ENCODE peak calls at places on chromosomes 16 and 17, in nine cellular contexts. Y is psoas muscle, L is cardiac muscle cell, M is hepatocyte, X is heart right ventricle, B is A549, Z is uterus, V is heart left ventricle, U is Peyer's patch. G is an unnamed sample.

GRCh38 chr16:69820926-69821541 is 58.9 kb downstream of the WWP2 start:
- DNase-seq in V (no peak), B (no peak), Y (peak), Z (no peak), M (peak), U (peak), L (peak), X (no peak), G (no peak)

GRCh38 chr17:43784628-43785101 is 4.4 kb downstream of the CFAP97D1 start:
- DNase-seq in X (no peak), B (no peak), V (no peak), Y (no peak), U (no peak), M (no peak), Z (no peak), L (peak), G (peak)

GRCh38 chr16:11424118-11424460 is 78.8 kb downstream of the RMI2 start:
- DNase-seq in V (no peak), M (no peak), U (no peak), L (no peak), Y (no peak), Z (no peak), B (no peak), X (no peak), G (no peak)

GRCh38 chr16:80804061-80804450 is 342 bp downstream of the CDYL2 start:
- DNase-seq in X (peak), Z (peak), M (peak), U (peak), L (peak), B (peak), Y (peak), V (peak), G (no peak)

GRCh38 chr16:14301150-14302030 is 230.3 kb downstream of the MRTFB start:
- DNase-seq in L (peak), Y (peak), X (peak), Z (peak), V (peak), M (peak), U (no peak), B (peak), G (no peak)

GRCh38 chr16:83066881-83067280 is 440.1 kb downstream of the CDH13 start:
- DNase-seq in X (no peak), M (no peak), B (no peak), U (no peak), L (no peak), Y (no peak), Z (no peak), V (no peak), G (no peak)

GRCh38 chr16:70694088-70694487 is 8.2 kb upstream of the MTSS2 start:
- DNase-seq in U (no peak), V (no peak), M (no peak), L (peak), Y (peak), X (no peak), B (peak), Z (no peak), G (no peak)

GRCh38 chr17:38709864-38710602 is 5.0 kb downstream of the MLLT6 start:
- DNase-seq in B (no peak), M (no peak), X (no peak), U (no peak), V (no peak), L (no peak), Y (no peak), Z (no peak), G (no peak)

GRCh38 chr17:19386276-19386863 is 620 bp downstream of the MFAP4 start:
- DNase-seq in Y (peak), Z (peak), U (peak), B (peak), L (peak), M (peak), V (no peak), X (no peak), G (peak)

GRCh38 chr17:78658281-78658785 is 81.1 kb upstream of the DNAH17 start:
- DNase-seq in B (no peak), Y (no peak), Z (no peak), M (no peak), V (no peak), U (peak), X (no peak), L (no peak), G (no peak)

GRCh38 chr17:50274142-50274944 is at the start of gene TMEM92:
- DNase-seq in B (peak), V (no peak), U (peak), Z (peak), M (peak), Y (no peak), L (no peak), X (no peak), G (no peak)

GRCh38 chr17:42060231-42060630 is 9.8 kb upstream of the C17orf113 start:
- DNase-seq in U (no peak), B (no peak), M (no peak), V (no peak), X (no peak), Y (no peak), Z (no peak), L (no peak), G (no peak)

GRCh38 chr17:73420897-73421296 is 109.1 kb upstream of the CDC42EP4 start:
- DNase-seq in B (peak), Y (no peak), V (no peak), X (no peak), M (no peak), Z (no peak), L (peak), U (no peak), G (peak)

GRCh38 chr17:82985973-82986372 is 93.4 kb upstream of the METRNL start:
- DNase-seq in V (no peak), L (peak), B (no peak), X (no peak), Y (no peak), Z (no peak), U (peak), M (peak), G (no peak)

GRCh38 chr16:85716680-85717038 is 27.9 kb upstream of the GINS2 start:
- DNase-seq in M (no peak), U (no peak), X (no peak), Y (no peak), Z (no peak), L (no peak), B (no peak), V (no peak), G (no peak)

GRCh38 chr16:9092282-9092962 is 978 bp downstream of the HAPSTR1 start:
- DNase-seq in V (peak), L (no peak), Z (peak), X (peak), U (peak), B (peak), M (peak), Y (peak), G (no peak)

GRCh38 chr17:43019418-43019817 is 2.8 kb downstream of the VAT1 start:
- DNase-seq in B (no peak), L (no peak), V (no peak), Z (no peak), U (peak), X (no peak), M (no peak), Y (no peak), G (no peak)

GRCh38 chr17:49249292-49249794 is 18.8 kb upstream of the PHOSPHO1 start:
- DNase-seq in L (peak), B (no peak), Y (peak), U (no peak), X (peak), Z (no peak), M (no peak), V (peak), G (no peak)

GRCh38 chr17:69525920-69526841 is 111.7 kb downstream of the MAP2K6 start:
- DNase-seq in U (peak), Z (peak), V (peak), L (peak), B (peak), Y (peak), M (peak), X (peak), G (no peak)

GRCh38 chr16:86088816-86089215 is 189.9 kb downstream of the IRF8 start:
- DNase-seq in M (no peak), B (no peak), Z (no peak), X (no peak), V (no peak), U (peak), L (no peak), Y (no peak), G (no peak)

GRCh38 chr17:27217631-27218030 is 76.3 kb upstream of the WSB1 start:
- DNase-seq in U (peak), Z (no peak), X (no peak), L (no peak), B (no peak), M (no peak), Y (no peak), V (no peak), G (no peak)

GRCh38 chr16:62478903-62479458 is 442.7 kb upstream of the CDH8 start:
- DNase-seq in V (no peak), L (no peak), X (no peak), Z (no peak), Y (no peak), U (no peak), B (no peak), M (no peak), G (no peak)

GRCh38 chr16:4053663-4054479 is 62.4 kb downstream of the ADCY9 start:
- DNase-seq in B (peak), Z (peak), V (no peak), U (peak), X (peak), Y (no peak), M (peak), L (peak), G (peak)

GRCh38 chr17:16001498-16001897 is 1.9 kb downstream of the TTC19 start:
- DNase-seq in Z (no peak), Y (no peak), X (no peak), L (no peak), M (no peak), V (no peak), U (no peak), B (peak), G (peak)

GRCh38 chr16:54173489-54173888 is 113.1 kb downstream of the IRX3 start:
- DNase-seq in X (no peak), Y (no peak), L (no peak), B (no peak), Z (no peak), V (no peak), U (no peak), M (no peak), G (no peak)

GRCh38 chr16:1940273-1941161 is 2.5 kb downstream of the MSRB1 start:
- DNase-seq in U (peak), Y (no peak), X (no peak), B (no peak), Z (no peak), M (no peak), V (no peak), L (no peak), G (no peak)

GRCh38 chr17:49439673-49440571 is 25.2 kb upstream of the PHB1 start:
- DNase-seq in V (peak), M (no peak), Z (no peak), L (no peak), U (no peak), Y (no peak), B (no peak), X (no peak), G (no peak)

GRCh38 chr16:15509593-15510520 is 75.5 kb downstream of the BMERB1 start:
- DNase-seq in V (no peak), U (no peak), X (no peak), B (peak), M (no peak), Y (no peak), Z (no peak), L (peak), G (no peak)

GRCh38 chr16:70601576-70602575 is 44.5 kb upstream of the IL34 start:
- DNase-seq in Y (no peak), Z (no peak), M (no peak), V (no peak), B (no peak), U (no peak), L (peak), X (no peak), G (no peak)

GRCh38 chr16:67013823-67014640 is 14.9 kb upstream of the CBFB start:
- DNase-seq in U (peak), B (no peak), L (peak), Z (peak), M (peak), V (peak), Y (peak), X (peak), G (no peak)

GRCh38 chr17:47288531-47289116 is 35.0 kb downstream of the ITGB3 start:
- DNase-seq in Y (no peak), L (peak), B (peak), X (no peak), Z (no peak), V (no peak), U (no peak), M (no peak), G (no peak)

GRCh38 chr16:88422733-88423447 is 30.2 kb upstream of the ZFPM1 start:
- DNase-seq in L (no peak), Y (no peak), U (no peak), Z (no peak), V (no peak), B (no peak), X (no peak), M (no peak), G (no peak)

GRCh38 chr17:32486091-32486700 is 597 bp upstream of the CDK5R1 start:
- DNase-seq in M (peak), V (peak), B (peak), Y (peak), Z (peak), U (peak), X (peak), L (peak), G (no peak)

GRCh38 chr17:82399601-82400101 is 18.5 kb upstream of the HEXD start:
- DNase-seq in M (no peak), Z (no peak), L (no peak), B (no peak), Y (peak), V (no peak), U (no peak), X (no peak), G (no peak)

GRCh38 chr17:10197721-10198508 is 491 bp downstream of the GAS7 start:
- DNase-seq in V (peak), B (no peak), Y (no peak), X (peak), Z (no peak), M (peak), L (no peak), U (no peak), G (no peak)

DNA sequence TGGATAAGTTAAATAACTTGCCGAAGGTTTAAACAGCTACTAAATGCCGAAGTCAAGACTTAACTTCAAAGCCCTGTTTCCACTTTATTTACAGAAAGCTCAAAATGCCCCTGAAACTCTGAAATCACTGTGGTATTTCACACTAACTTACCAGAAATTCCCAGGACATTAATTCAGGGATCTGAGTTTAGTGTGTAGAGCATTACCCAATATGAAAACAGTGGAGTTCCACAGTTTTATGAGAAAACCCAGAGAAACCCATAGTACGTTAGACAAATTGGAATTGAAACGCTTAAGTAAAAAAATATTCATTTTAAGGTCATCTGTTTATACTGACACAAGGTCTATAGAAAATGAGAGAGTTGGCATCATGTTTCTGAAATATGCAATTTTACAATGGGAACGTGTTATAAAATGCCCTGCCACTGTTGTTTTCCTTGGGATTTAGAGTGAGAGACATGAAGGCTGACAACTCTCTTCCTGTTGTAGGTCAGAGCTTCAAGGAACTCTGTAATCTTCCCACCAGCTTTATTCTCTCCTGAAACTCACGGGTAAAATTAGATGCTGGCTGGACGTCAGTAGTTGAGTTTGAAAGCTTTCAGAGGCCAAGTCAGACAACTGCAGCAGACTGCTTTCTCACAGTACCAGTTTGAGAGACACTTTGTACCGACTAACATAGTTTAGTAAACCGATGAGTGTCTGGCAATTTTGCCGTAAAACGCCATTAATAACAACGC is 139.4 kb upstream of the TBX2 start:
- DNase-seq in B (no peak), X (peak), M (peak), L (peak), Y (no peak), U (no peak), Z (no peak), V (peak), G (no peak)
- H3K27ac ChIP-seq in B (no peak), X (peak), M (peak), L (peak), Y (peak), U (no peak), Z (peak), V (peak), G (no peak)

DNA sequence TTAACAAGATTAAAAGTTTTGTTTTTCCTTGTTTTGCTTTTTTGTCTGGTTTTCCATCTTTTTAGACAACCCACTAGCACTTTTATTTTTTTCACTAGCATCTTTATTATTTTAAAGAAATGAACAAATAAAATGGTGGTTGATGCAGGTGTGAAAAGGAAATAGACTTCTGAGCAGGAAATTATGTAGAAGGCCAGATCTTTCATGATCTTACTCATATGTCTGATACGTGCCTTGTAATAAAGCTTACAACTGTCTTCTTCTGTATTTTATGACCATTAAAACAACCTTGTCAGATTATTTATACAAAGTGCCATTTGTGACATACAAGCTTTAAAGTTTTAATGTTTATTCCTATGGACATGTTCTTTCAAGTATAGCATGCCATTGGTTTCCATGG is 6.3 kb downstream of the SLFN12L start:
- DNase-seq in M (no peak), L (no peak), U (no peak), X (no peak), B (no peak), Z (no peak), V (no peak), Y (no peak), G (no peak)
- H3K27ac ChIP-seq in M (no peak), L (no peak), U (no peak), X (no peak), B (no peak), Z (no peak), V (no peak), Y (no peak), G (no peak)

GRCh38 chr17:17420035-17420434 is 56.8 kb upstream of the MED9 start:
- DNase-seq in B (no peak), Z (peak), V (peak), U (no peak), X (peak), Y (peak), M (no peak), L (peak), G (no peak)
- H3K27ac ChIP-seq in B (no peak), Z (no peak), V (peak), U (no peak), X (peak), Y (peak), M (no peak), L (no peak), G (no peak)

DNA sequence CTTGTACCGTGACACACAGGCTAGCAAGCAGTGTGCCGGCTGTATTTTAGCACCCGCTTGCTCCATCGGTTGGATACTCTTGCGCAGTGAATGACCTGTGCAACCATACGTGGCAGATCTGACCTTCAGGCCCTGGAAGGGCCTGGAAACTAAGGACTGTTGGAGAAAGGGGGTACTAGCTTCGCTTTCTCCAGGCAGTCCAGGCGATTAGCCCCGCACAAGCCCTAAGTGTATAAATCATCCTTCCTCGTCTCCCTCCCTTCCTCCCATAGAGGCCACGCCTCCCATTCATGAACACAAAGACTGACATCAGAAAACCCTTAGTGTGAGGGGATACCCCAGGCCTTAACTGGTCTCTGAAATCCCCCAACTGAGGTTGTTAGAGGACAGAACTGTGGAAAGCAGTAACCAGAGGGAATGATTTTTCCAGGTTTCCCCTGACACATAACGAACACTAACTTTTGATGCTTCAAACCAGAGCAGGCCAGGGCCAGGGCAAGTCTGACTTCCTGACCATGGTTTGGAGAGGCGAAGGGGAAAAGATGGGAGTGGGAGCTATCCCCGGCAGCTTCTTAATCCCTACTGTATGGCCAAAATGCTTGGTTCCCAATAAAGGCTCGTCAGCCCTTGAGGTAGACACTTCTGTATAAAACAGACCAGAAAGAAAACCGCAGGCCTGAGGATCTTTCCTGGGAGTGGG is 1.4 kb upstream of the DYNLL2 start:
- DNase-seq in B (no peak), Y (no peak), V (no peak), Z (no peak), U (no peak), M (no peak), X (no peak), L (no peak), G (no peak)
- H3K27ac ChIP-seq in B (peak), Y (peak), V (no peak), Z (peak), U (no peak), M (peak), X (no peak), L (peak), G (no peak)

GRCh38 chr17:14739656-14740431 is 439.0 kb downstream of the HS3ST3B1 start:
- DNase-seq in M (no peak), Y (no peak), V (no peak), U (no peak), L (no peak), X (no peak), Z (no peak), B (no peak), G (no peak)

GRCh38 chr17:14736631-14737030 is 435.8 kb downstream of the HS3ST3B1 start:
- DNase-seq in Z (no peak), B (no peak), V (no peak), U (no peak), Y (no peak), L (no peak), X (no peak), M (no peak), G (no peak)

GRCh38 chr17:14741516-14741915 is 440.6 kb downstream of the HS3ST3B1 start:
- DNase-seq in Z (no peak), M (no peak), Y (no peak), U (no peak), L (peak), X (no peak), B (peak), V (no peak), G (no peak)

GRCh38 chr17:14738652-14738988 is 437.7 kb downstream of the HS3ST3B1 start:
- DNase-seq in Z (no peak), M (no peak), B (no peak), L (no peak), Y (no peak), U (no peak), V (no peak), X (no peak), G (no peak)

GRCh38 chr17:14737984-14738651 is 437.2 kb downstream of the HS3ST3B1 start:
- DNase-seq in Z (no peak), Y (peak), V (peak), U (peak), L (peak), X (peak), B (peak), M (peak), G (peak)
- H3K27ac ChIP-seq in Z (no peak), Y (no peak), V (no peak), U (no peak), L (no peak), X (no peak), B (peak), M (peak), G (peak)

G was measured in epithelial cell of prostate.